ENCODE peak calls at places on chromosome 22, in six cellular contexts. V, K, B, U, R and H are unnamed samples.
A peak's percentile ranks its signal among the peaks of the same experiment; 100 is the strongest.

GRCh38 chr22:39215430-39216142 is 29.2 kb downstream of the PDGFB start:
- DNase-seq in V (no peak), K (peak; percentile 35), B (peak; percentile 35), U (no peak), R (no peak), H (peak; percentile 58)

GRCh38 chr22:26481112-26481693 is 2.4 kb downstream of the HPS4 start:
- DNase-seq in V (no peak), K (no peak), B (no peak), U (no peak), R (no peak), H (no peak)

GRCh38 chr22:37158963-37159290 is 9.2 kb upstream of the IL2RB start:
- DNase-seq in V (no peak), K (no peak), B (no peak), U (no peak), R (no peak), H (no peak)

GRCh38 chr22:39221999-39222686 is 22.6 kb downstream of the PDGFB start:
- DNase-seq in V (no peak), K (no peak), B (no peak), U (no peak), R (no peak), H (no peak)

GRCh38 chr22:40504285-40505249 is 132.0 kb downstream of the MRTFA start:
- DNase-seq in V (no peak), K (no peak), B (no peak), U (no peak), R (no peak), H (no peak)

GRCh38 chr22:19734163-19734562 is 10.8 kb downstream of the GP1BB start:
- DNase-seq in V (no peak), K (no peak), B (no peak), U (no peak), R (no peak), H (no peak)

GRCh38 chr22:30326704-30327362 is at the start of gene TBC1D10A:
- DNase-seq in V (peak; percentile 90), K (peak; percentile 91), B (peak; percentile 85), U (peak; percentile 63), R (peak; percentile 90), H (peak; percentile 95)

GRCh38 chr22:20430641-20431519 is 6.7 kb downstream of the SCARF2 start:
- DNase-seq in V (no peak), K (no peak), B (peak; percentile 33), U (no peak), R (no peak), H (peak; percentile 68)

GRCh38 chr22:45968751-45969413 is 8.1 kb downstream of the WNT7B start:
- DNase-seq in V (no peak), K (no peak), B (peak; percentile 50), U (no peak), R (no peak), H (no peak)

GRCh38 chr22:27718186-27719032 is 83.1 kb downstream of the MN1 start:
- DNase-seq in V (no peak), K (peak; percentile 90), B (peak; percentile 87), U (no peak), R (peak; percentile 25), H (no peak)

GRCh38 chr22:45263790-45264269 is 20.9 kb upstream of the UPK3A start:
- DNase-seq in V (no peak), K (peak; percentile 71), B (peak; percentile 46), U (no peak), R (peak; percentile 75), H (peak; percentile 73)

GRCh38 chr22:26585104-26585790 is 4.7 kb downstream of the TPST2 start:
- DNase-seq in V (no peak), K (peak; percentile 68), B (no peak), U (no peak), R (no peak), H (no peak)

GRCh38 chr22:30747493-30747892 is 52.8 kb downstream of the OSBP2 start:
- DNase-seq in V (no peak), K (peak; percentile 47), B (no peak), U (no peak), R (no peak), H (no peak)

GRCh38 chr22:27835446-27835845 is 33.9 kb upstream of the MN1 start:
- DNase-seq in V (no peak), K (no peak), B (no peak), U (no peak), R (no peak), H (peak; percentile 7)

GRCh38 chr22:44039566-44040171 is 15.6 kb downstream of the PARVB start:
- DNase-seq in V (no peak), K (no peak), B (no peak), U (no peak), R (no peak), H (no peak)

GRCh38 chr22:44047891-44048301 is 23.8 kb downstream of the PARVB start:
- DNase-seq in V (no peak), K (no peak), B (no peak), U (no peak), R (no peak), H (no peak)

GRCh38 chr22:44046485-44047141 is 22.5 kb downstream of the PARVB start:
- DNase-seq in V (no peak), K (peak; percentile 92), B (no peak), U (no peak), R (no peak), H (no peak)

GRCh38 chr22:44045171-44045570 is 21.1 kb downstream of the PARVB start:
- DNase-seq in V (no peak), K (no peak), B (no peak), U (no peak), R (no peak), H (no peak)

DNA sequence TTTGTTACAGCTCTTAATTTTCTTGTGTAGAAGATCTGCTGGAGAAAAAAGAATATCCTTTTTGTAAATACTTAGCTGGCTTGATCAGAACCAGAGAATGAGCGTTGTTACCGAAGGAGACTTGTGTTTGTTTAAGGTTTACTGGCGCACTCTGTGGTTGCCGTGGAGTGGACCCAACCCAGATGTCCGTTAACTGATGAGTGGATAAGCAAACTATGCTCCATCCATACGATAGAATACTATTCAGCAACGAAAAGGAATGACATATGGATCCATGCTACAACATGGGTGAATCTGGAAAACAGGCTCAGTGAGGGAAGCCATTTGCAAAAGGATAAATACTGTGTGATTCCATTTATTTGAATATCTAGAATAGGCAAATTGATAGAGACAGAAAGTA is 18.7 kb downstream of the PARVB start:
- DNase-seq in V (no peak), K (peak; percentile 22), B (no peak), U (no peak), R (no peak), H (no peak)
- TF ChIP-seq ATF3 in V (no peak), K (no peak), B (no peak), U (no peak), R (no peak), H (no peak)

GRCh38 chr22:49487950-49488349 is 339.7 kb downstream of the BRD1 start:
- DNase-seq in V (peak; percentile 64), K (no peak), B (peak; percentile 62), U (no peak), R (no peak), H (peak; percentile 71)
- TF ChIP-seq ATF3 in V (peak; percentile 30), K (no peak), B (no peak), U (no peak), R (no peak), H (no peak)

GRCh38 chr22:23062616-23063538 is 7.4 kb upstream of the GNAZ start:
- DNase-seq in V (no peak), K (no peak), B (no peak), U (no peak), R (no peak), H (peak; percentile 2)

GRCh38 chr22:23063539-23064380 is 6.6 kb upstream of the GNAZ start:
- DNase-seq in V (no peak), K (no peak), B (no peak), U (no peak), R (no peak), H (peak; percentile 5)

GRCh38 chr22:23065495-23066122 is 4.7 kb upstream of the GNAZ start:
- DNase-seq in V (no peak), K (no peak), B (no peak), U (no peak), R (no peak), H (peak; percentile 4)

GRCh38 chr22:23065069-23065451 is 5.3 kb upstream of the GNAZ start:
- DNase-seq in V (no peak), K (no peak), B (no peak), U (no peak), R (no peak), H (peak; percentile 4)

DNA sequence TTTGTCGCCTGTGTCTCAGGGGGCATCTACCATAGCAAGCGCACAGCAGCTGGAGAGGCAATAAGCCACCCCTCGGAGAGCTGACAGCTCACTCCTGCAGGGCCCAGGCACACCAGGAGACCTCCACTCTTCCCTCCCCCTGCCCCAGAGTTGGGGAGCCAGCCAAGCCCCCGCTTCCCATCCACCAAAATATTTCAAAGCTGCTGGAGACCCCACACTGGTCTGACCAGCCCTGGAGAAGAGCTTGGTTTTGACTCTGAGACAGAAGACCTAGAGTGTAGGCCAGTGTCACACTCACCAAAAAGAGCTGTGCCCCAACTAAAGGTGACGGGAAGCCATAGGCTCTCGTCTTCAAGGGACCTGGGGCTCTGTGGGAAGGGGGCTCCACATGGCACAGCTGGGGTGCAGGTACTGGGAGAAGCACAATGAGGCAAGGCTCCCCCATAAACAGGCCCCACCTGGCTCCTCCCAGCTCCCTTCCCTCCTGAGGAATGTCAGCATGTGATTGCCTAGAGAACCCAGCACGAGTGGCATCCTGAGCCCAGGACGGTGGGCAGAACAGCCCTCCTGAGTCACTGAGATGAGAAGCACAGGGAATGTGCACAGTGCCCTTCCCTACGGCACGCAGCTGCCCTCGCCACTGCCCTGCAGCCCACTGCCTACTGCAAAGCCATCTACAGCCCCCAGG is 5.8 kb upstream of the GNAZ start:
- DNase-seq in V (no peak), K (no peak), B (no peak), U (no peak), R (no peak), H (peak; percentile 5)
- TF ChIP-seq ATF3 in V (no peak), K (no peak), B (no peak), U (no peak), R (no peak), H (no peak)

DNA sequence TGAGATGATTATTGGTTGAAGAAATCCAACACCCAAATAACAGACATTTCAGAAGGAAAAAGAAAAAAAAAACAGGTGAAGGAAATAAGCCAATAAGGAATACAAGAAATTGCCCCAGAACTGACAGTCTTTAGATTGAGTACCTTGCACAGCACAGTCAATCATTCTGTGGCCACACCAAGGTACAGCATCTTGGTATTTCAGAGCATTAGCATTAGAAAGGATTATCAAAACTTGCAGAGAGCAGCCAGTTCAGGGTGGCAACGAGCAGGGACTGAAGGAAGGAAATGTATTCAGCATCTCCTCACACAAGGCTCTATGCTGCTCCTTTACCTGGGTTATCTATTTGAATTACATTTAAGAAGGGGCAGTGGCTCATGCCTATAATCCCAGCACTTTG is 2.1 kb downstream of the ADA2 start:
- DNase-seq in V (no peak), K (no peak), B (no peak), U (no peak), R (no peak), H (peak; percentile 36)
- TF ChIP-seq ATF3 in V (no peak), K (no peak), B (no peak), U (no peak), R (no peak), H (no peak)